ENCODE peak calls at places on chromosomes 13 and 19, in nine cellular contexts. X is Calu3; E is fibroblast of the aortic adventitia; S is thoracic aorta; K is activated CD8-positive, alpha-beta T cell treated with anti-CD3 and anti-CD28 coated beads for 36 hours; R is osteocyte; W is AG04450; L is bronchial epithelial cell; V is OCI-LY7. M is an unnamed sample.

GRCh38 chr13:65965496-65965895 is 1264.6 kb downstream of the PCDH9 start:
- DNase-seq in X (no peak), E (peak; percentile 37), S (no peak), K (no peak), R (no peak), W (no peak), L (peak; percentile 73), V (no peak), M (no peak)

GRCh38 chr13:51614350-51614786 is 30.1 kb downstream of the WDFY2 start:
- DNase-seq in X (no peak), E (no peak), S (no peak), K (peak; percentile 77), R (no peak), W (no peak), L (no peak), V (peak; percentile 76), M (no peak)

GRCh38 chr19:14110650-14111049 is 6.9 kb downstream of the PRKACA start:
- DNase-seq in X (no peak), E (no peak), S (no peak), K (no peak), R (no peak), W (no peak), L (no peak), V (no peak), M (no peak)

GRCh38 chr13:60613080-60613479 is 216.1 kb downstream of the TDRD3 start:
- DNase-seq in X (no peak), E (no peak), S (no peak), K (no peak), R (no peak), W (no peak), L (no peak), V (no peak), M (no peak)

GRCh38 chr13:40626566-40626965 is 39.9 kb downstream of the FOXO1 start:
- DNase-seq in X (no peak), E (no peak), S (no peak), K (no peak), R (no peak), W (no peak), L (no peak), V (peak; percentile 34), M (no peak)

GRCh38 chr13:75596657-75597182 is 39.4 kb upstream of the LMO7 start:
- DNase-seq in X (no peak), E (peak; percentile 4), S (no peak), K (no peak), R (no peak), W (no peak), L (no peak), V (no peak), M (no peak)

GRCh38 chr13:47999973-48000372 is 1.1 kb downstream of the SUCLA2 start:
- DNase-seq in X (no peak), E (no peak), S (no peak), K (no peak), R (no peak), W (no peak), L (no peak), V (no peak), M (no peak)

GRCh38 chr13:113836917-113837553 is 26.8 kb downstream of the GAS6 start:
- DNase-seq in X (no peak), E (peak; percentile 93), S (no peak), K (no peak), R (no peak), W (peak; percentile 62), L (peak; percentile 91), V (no peak), M (no peak)

GRCh38 chr19:56837004-56837403 is 3.5 kb downstream of the PEG3 start:
- DNase-seq in X (no peak), E (no peak), S (no peak), K (no peak), R (no peak), W (no peak), L (no peak), V (no peak), M (no peak)

GRCh38 chr19:56838680-56838929 is 1.9 kb downstream of the PEG3 start:
- DNase-seq in X (no peak), E (no peak), S (no peak), K (no peak), R (no peak), W (no peak), L (no peak), V (no peak), M (no peak)

GRCh38 chr19:56837892-56838679 is 2.4 kb downstream of the PEG3 start:
- DNase-seq in X (no peak), E (no peak), S (peak; percentile 27), K (peak; percentile 32), R (no peak), W (no peak), L (no peak), V (no peak), M (no peak)

GRCh38 chr19:56836059-56836458 is 4.5 kb downstream of the PEG3 start:
- DNase-seq in X (no peak), E (no peak), S (no peak), K (no peak), R (no peak), W (no peak), L (no peak), V (no peak), M (no peak)

DNA sequence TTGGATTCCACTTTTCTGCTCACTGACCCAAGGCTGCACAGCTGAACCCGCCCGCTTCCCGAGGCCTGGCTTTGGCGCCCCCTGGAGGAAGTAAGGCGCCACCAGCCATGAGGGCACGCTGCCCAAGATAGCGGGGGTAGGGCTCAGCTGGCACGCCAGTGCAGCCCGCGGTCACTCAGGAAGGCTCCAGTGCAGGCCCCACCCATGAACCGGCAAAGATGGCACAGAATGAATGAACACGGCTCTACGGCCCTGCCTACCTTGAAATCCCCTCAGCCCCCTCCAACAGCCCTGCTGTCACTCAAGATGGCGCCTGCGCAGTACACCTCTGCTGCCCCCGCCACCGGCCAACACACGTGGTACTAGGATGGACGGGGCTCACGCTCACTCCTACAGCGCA is 3.0 kb downstream of the PEG3 start:
- DNase-seq in X (no peak), E (no peak), S (peak; percentile 17), K (peak; percentile 22), R (no peak), W (no peak), L (no peak), V (no peak), M (no peak)
- TF ChIP-seq CTCF in X (no peak), E (no peak), S (peak; percentile 63), K (no peak), R (no peak), W (no peak), L (peak; percentile 3), V (peak; percentile 63), M (no peak)

GRCh38 chr13:36395280-36395679 is 37.0 kb upstream of the CCNA1 start:
- DNase-seq in X (no peak), E (peak; percentile 89), S (no peak), K (no peak), R (no peak), W (peak; percentile 27), L (peak; percentile 53), V (no peak), M (no peak)
- TF ChIP-seq CTCF in X (no peak), E (peak; percentile 71), S (peak; percentile 44), K (peak; percentile 13), R (peak; percentile 67), W (peak; percentile 69), L (peak; percentile 37), V (peak; percentile 53), M (peak; percentile 18)

DNA sequence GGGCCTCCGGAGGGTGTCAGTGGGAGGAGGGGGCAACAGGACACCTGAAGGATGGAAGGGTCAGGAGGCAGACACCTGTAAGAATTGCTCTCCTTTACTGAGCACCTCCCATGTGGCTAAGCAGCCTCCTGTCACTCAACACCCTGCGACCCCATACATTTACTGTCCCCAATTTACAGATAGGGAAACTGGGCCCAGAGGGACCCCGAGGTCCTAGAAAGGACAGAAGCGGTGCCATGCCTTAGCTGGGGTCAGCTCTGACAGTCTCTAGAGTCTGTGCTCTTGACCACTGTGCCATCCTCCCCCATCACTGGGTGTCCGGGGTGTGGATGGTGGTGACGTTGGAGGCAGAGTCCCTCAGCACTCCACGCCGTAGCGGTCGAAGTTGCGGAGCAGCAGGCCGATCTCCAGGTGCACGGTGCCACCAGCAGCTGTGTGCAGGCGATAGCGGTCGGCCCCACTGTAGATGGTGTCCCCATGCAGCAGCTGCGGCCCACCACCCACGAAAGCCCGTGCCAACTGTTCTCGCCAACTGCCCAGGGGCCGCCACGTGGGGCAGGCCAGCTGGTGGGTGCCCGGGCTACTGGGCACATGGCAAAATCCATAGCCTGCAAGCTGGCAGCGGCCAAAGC is 737 bp upstream of the TGFB1 start:
- DNase-seq in X (no peak), E (no peak), S (no peak), K (no peak), R (no peak), W (no peak), L (no peak), V (no peak), M (no peak)
- TF ChIP-seq CTCF in X (no peak), E (no peak), S (no peak), K (no peak), R (no peak), W (no peak), L (no peak), V (no peak), M (peak; percentile 43)

GRCh38 chr13:49938274-49938673 is 2.1 kb upstream of the SPRYD7 start:
- DNase-seq in X (no peak), E (no peak), S (no peak), K (no peak), R (no peak), W (no peak), L (no peak), V (peak; percentile 83), M (no peak)

GRCh38 chr13:49936943-49937273 is 768 bp upstream of the SPRYD7 start:
- DNase-seq in X (no peak), E (no peak), S (no peak), K (no peak), R (no peak), W (no peak), L (no peak), V (no peak), M (peak; percentile 20)

GRCh38 chr13:49938921-49939320 is 2.8 kb upstream of the SPRYD7 start:
- DNase-seq in X (no peak), E (no peak), S (no peak), K (no peak), R (no peak), W (no peak), L (no peak), V (no peak), M (no peak)

GRCh38 chr13:49935171-49936084 is 712 bp downstream of the SPRYD7 start:
- DNase-seq in X (peak; percentile 8), E (peak; percentile 56), S (no peak), K (peak; percentile 54), R (peak; percentile 84), W (no peak), L (peak; percentile 82), V (peak; percentile 44), M (peak; percentile 56)

DNA sequence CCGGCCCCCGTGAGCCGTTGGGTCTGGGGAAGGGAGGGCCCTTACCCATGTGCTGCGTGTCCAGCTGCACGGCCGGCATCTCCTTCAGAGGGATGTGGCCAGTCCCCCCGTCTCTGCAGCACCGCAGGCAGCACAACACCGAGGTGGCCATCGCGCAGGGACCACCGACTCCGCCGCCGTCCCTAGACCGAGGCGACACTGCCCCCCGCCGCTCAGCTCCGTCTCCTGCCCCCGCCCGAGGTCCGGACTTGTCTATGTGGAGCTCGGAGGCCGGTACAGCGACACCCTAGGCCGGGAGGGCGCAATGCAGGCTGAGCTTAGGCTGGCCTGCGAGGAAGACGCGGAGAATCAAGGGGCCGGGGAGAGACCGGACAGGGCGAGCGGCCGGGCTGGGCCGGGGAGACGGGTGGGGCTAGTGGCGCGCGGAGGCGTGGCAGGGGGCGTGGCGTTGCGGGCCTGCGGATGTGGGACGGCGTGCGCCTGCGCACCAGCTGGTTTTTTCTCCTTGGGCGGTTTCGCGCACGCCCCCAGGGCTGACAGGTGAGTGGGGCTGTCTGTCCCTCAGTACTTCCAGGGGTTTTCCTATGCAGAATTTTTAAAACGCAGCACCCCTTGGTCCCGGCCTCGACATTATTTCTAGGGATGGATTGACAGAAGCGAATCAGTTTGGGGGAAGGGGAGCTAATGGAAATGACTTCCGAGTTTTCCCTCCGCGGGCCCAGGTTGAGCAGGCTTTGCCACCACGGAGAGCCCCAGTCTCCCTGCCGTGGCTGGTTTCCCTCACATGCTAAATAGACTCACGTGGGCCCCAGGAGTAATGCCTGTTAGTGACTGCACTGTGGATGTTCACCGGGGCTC is at the start of gene SPRYD7:
- DNase-seq in X (peak; percentile 97), E (peak; percentile 97), S (peak; percentile 88), K (peak; percentile 96), R (peak; percentile 100), W (peak; percentile 95), L (peak; percentile 91), V (peak; percentile 98), M (peak; percentile 97)
- TF ChIP-seq CTCF in X (peak; percentile 79), E (peak; percentile 94), S (peak; percentile 93), K (peak; percentile 89), R (peak; percentile 93), W (peak; percentile 85), L (peak; percentile 90), V (peak; percentile 84), M (peak; percentile 80)